ENCODE peak calls at places on chromosome 3, in seven cellular contexts. R, Z, Y, A, D, X and N are unnamed samples.

GRCh38 chr3:47370887-47371697 is 9.7 kb upstream of the PTPN23 start:
- DNase-seq in R (no peak), Y (no peak), A (no peak), D (no peak), X (no peak), Z (no peak), N (peak; percentile 21)

GRCh38 chr3:79497447-79498111 is 270.2 kb downstream of the ROBO1 start:
- DNase-seq in Y (peak; percentile 21), R (no peak), D (no peak), Z (no peak), A (no peak), X (no peak), N (peak; percentile 39)

GRCh38 chr3:64190517-64191515 is 34.5 kb downstream of the PRICKLE2 start:
- DNase-seq in X (no peak), D (no peak), Z (peak; percentile 84), Y (no peak), R (no peak), A (peak; percentile 83), N (peak; percentile 50)

GRCh38 chr3:185933374-185933950 is 4.4 kb downstream of the TRA2B start:
- DNase-seq in X (no peak), A (no peak), R (no peak), Z (no peak), D (no peak), Y (no peak), N (no peak)

GRCh38 chr3:147361671-147362420 is 44.5 kb downstream of the ZIC4 start:
- DNase-seq in R (no peak), X (no peak), Z (no peak), Y (no peak), D (peak; percentile 40), A (no peak), N (no peak)

GRCh38 chr3:110925804-110926203 is 145.8 kb upstream of the NECTIN3 start:
- DNase-seq in Z (no peak), D (no peak), A (no peak), X (no peak), R (no peak), Y (no peak), N (no peak)

GRCh38 chr3:194715022-194715800 is 29.5 kb downstream of the FAM43A start:
- DNase-seq in A (no peak), Z (no peak), R (no peak), X (no peak), D (no peak), Y (peak; percentile 35), N (peak; percentile 44)

GRCh38 chr3:55333041-55333440 is 154.1 kb downstream of the WNT5A start:
- DNase-seq in Z (peak; percentile 36), Y (no peak), R (no peak), A (no peak), D (no peak), X (no peak), N (no peak)

GRCh38 chr3:36542186-36542585 is 161.9 kb downstream of the STAC start:
- DNase-seq in R (no peak), Y (no peak), Z (peak; percentile 84), A (no peak), X (no peak), D (no peak), N (peak; percentile 78)

GRCh38 chr3:177538743-177539730 is 341.8 kb upstream of the TBL1XR1 start:
- DNase-seq in A (no peak), Z (no peak), D (no peak), X (no peak), R (no peak), Y (no peak), N (no peak)

GRCh38 chr3:157375342-157375986 is 61.2 kb upstream of the PTX3 start:
- DNase-seq in Z (peak; percentile 23), A (no peak), R (no peak), X (no peak), Y (no peak), D (no peak), N (no peak)

GRCh38 chr3:107431048-107431297 is 53.7 kb downstream of the CCDC54 start:
- DNase-seq in A (no peak), D (no peak), Y (peak; percentile 33), X (no peak), R (no peak), Z (no peak), N (no peak)

GRCh38 chr3:17023006-17023664 is 138.4 kb downstream of the PLCL2 start:
- DNase-seq in X (no peak), A (no peak), Z (peak; percentile 26), D (no peak), Y (no peak), R (no peak), N (peak; percentile 47)

GRCh38 chr3:117549716-117550115 is 840.1 kb downstream of the TUSC7 start:
- DNase-seq in Z (no peak), D (no peak), X (no peak), Y (no peak), R (no peak), A (no peak), N (no peak)

GRCh38 chr3:157786618-157787017 is 283.4 kb upstream of the VEPH1 start:
- DNase-seq in R (no peak), Y (no peak), X (no peak), D (no peak), Z (peak; percentile 54), A (no peak), N (peak; percentile 20)

GRCh38 chr3:28916713-28917499 is 364.0 kb upstream of the RBMS3 start:
- DNase-seq in A (peak; percentile 25), Z (peak; percentile 79), R (peak; percentile 78), Y (no peak), X (peak; percentile 0), D (peak; percentile 8), N (peak; percentile 93)

GRCh38 chr3:16741890-16742289 is 136.7 kb upstream of the DAZL start:
- DNase-seq in R (no peak), Z (peak; percentile 87), D (no peak), Y (no peak), A (no peak), X (no peak), N (peak; percentile 80)

GRCh38 chr3:44659434-44659833 is 10.9 kb downstream of the ZNF35 start:
- DNase-seq in Y (no peak), X (no peak), Z (peak; percentile 8), D (no peak), R (no peak), A (no peak), N (no peak)

GRCh38 chr3:136675150-136675858 is 76.9 kb downstream of the STAG1 start:
- DNase-seq in Z (no peak), X (no peak), A (no peak), D (no peak), Y (no peak), R (no peak), N (no peak)

GRCh38 chr3:133896002-133896761 is 500 bp upstream of the RAB6B start:
- DNase-seq in D (no peak), Y (no peak), Z (peak; percentile 10), A (no peak), X (no peak), R (no peak), N (peak; percentile 56)

GRCh38 chr3:55909373-55909772 is 422.3 kb upstream of the WNT5A start:
- DNase-seq in R (no peak), Y (no peak), D (no peak), X (no peak), A (no peak), Z (no peak), N (no peak)

GRCh38 chr3:129050556-129051295 is 9.9 kb upstream of the GP9 start:
- DNase-seq in Y (no peak), X (no peak), R (no peak), A (no peak), Z (no peak), D (no peak), N (no peak)

GRCh38 chr3:156483961-156484787 is 70.7 kb downstream of the SSR3 start:
- DNase-seq in D (peak; percentile 23), Z (peak; percentile 93), R (no peak), X (no peak), A (no peak), Y (no peak), N (peak; percentile 74)

GRCh38 chr3:47604145-47604544 is 25.5 kb upstream of the CSPG5 start:
- DNase-seq in X (no peak), R (no peak), D (no peak), Y (no peak), Z (peak; percentile 25), A (no peak), N (no peak)